ENCODE peak calls at places on chromosomes 4 and X, in four cellular contexts. M is fibroblast of lung, A is mucosa of descending colon, C is A549. E is an unnamed sample.

GRCh38 chr4:119597377-119597776 is 31.2 kb downstream of the PDE5A start:
- DNase-seq in M (peak), A (no peak), C (no peak), E (no peak)

GRCh38 chr4:8305851-8306361 is 36.4 kb downstream of the HTRA3 start:
- DNase-seq in M (no peak), A (no peak), C (no peak), E (peak)

GRCh38 chr4:96016615-96017299 is 176.9 kb downstream of the PDHA2 start:
- DNase-seq in M (peak), A (no peak), C (no peak), E (no peak)

GRCh38 chr4:78776729-78777555 is 792 bp downstream of the BMP2K start:
- DNase-seq in M (peak), A (peak), C (peak), E (peak)

GRCh38 chr4:167023359-167023925 is 210.9 kb downstream of the SPOCK3 start:
- DNase-seq in M (no peak), A (no peak), C (no peak), E (no peak)

GRCh38 chrX:11558972-11559371 is 106.7 kb downstream of the ARHGAP6 start:
- DNase-seq in M (no peak), A (peak), C (peak), E (no peak)

GRCh38 chr4:167100120-167100519 is 134.2 kb downstream of the SPOCK3 start:
- DNase-seq in M (peak), A (no peak), C (no peak), E (no peak)

GRCh38 chr4:153676984-153677383 is 7.1 kb upstream of the TLR2 start:
- DNase-seq in M (peak), A (no peak), C (no peak), E (no peak)

GRCh38 chr4:10015140-10015753 is 6.0 kb downstream of the SLC2A9 start:
- DNase-seq in M (peak), A (peak), C (no peak), E (no peak)

GRCh38 chr4:36255575-36255974 is 11.3 kb upstream of the ARAP2 start:
- DNase-seq in M (no peak), A (peak), C (no peak), E (no peak)

GRCh38 chr4:87677731-87678130 is 27.7 kb downstream of the DMP1 start:
- DNase-seq in M (no peak), A (no peak), C (no peak), E (no peak)

GRCh38 chr4:8849266-8850073 is 22.2 kb downstream of the HMX1 start:
- DNase-seq in M (no peak), A (no peak), C (no peak), E (peak)

GRCh38 chr4:160848901-160849735 is 1314.7 kb downstream of the FSTL5 start:
- DNase-seq in M (peak), A (no peak), C (no peak), E (no peak)

GRCh38 chrX:122218666-122219065 is 965.4 kb upstream of the GRIA3 start:
- DNase-seq in M (peak), A (no peak), C (no peak), E (no peak)

GRCh38 chr4:18214656-18215055 is 193.1 kb upstream of the LCORL start:
- DNase-seq in M (no peak), A (no peak), C (no peak), E (no peak)

GRCh38 chr4:18213576-18214198 is 192.1 kb upstream of the LCORL start:
- DNase-seq in M (no peak), A (no peak), C (no peak), E (no peak)

GRCh38 chr4:18203936-18204335 is 182.4 kb upstream of the LCORL start:
- DNase-seq in M (no peak), A (no peak), C (no peak), E (no peak)

GRCh38 chr4:18209448-18209847 is 187.9 kb upstream of the LCORL start:
- DNase-seq in M (no peak), A (no peak), C (no peak), E (no peak)
- TF ChIP-seq CTCF in M (no peak), A (no peak), C (no peak), E (no peak)

DNA sequence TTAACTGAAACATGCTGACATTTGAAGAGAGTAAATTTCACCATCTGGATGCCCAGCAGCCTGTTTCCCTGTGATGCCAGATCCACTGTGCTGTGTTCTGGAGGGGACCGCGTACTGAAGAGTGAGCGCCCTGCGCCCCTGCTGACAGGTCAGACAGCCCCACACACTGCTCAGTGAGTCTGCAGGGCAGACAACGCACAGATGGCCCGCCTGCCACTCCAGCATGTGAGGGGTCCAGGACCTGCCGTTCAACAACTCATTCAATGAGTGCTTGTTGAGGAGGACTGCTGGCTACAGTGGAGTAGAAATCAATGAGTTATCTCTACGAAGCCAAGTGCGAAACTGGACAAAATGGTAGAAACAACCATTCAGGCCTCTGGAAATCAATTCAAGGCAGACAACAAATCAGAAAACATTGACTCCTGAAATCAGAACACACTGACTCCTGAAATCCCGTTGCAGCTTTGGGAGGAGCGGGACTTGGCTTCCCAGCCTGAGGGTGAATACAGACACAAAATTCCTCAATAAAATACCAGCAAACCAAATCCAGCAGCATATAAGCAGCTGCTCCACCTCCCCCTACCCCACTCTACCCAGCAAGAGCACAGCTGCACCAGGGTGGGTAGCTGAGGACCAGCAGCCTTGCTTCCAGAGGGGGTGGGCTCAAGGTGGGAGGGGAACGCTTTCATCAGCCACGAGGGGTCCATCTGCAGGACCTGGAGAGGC is 49.4 kb downstream of the FGFRL1 start:
- DNase-seq in M (no peak), A (no peak), C (no peak), E (no peak)
- TF ChIP-seq CTCF in M (no peak), A (no peak), C (no peak), E (no peak)

DNA sequence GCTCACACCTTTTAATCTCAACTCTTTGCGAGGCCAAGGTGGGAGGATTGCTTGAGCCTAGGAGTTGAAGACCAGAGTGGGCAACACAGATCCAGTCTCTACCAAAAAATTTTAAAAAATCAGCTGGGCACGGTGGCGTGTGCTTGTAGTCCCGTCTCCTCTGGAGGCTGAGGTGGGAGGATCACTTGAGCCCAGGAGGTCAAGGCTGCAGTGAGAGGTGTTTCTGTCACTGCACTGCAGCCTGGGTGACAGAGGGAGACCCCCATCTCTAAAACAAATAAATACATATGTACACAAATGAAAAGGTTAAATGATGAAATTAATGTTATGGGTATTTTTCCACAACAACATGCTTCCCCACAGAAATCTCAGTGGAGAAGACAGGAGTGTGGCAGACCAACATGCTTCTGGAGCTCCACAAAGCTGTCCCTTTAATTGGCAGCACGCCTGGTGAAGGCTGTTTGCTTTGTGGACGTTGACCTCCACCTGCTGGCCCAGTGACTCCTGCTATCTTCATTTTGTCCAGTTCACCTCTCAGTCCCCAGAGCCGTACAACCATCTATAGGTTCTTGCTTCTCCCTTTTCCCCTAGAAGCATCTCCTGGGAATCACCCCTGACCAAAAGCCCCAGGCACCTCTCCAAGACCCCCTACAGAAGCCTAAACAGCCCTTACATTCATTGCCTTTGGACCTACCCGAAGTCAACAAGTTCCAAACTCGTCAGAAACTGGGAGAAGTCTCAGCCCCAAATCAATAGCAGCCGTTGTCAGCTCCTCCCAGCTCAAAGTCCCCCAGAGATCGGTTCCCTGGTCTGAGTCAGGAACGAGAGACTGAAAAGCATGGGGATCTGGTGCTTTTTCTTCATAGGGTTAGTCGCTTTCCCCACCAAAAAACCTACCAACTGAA is 36.4 kb upstream of the CD99 start:
- DNase-seq in M (no peak), A (peak), C (peak), E (no peak)
- TF ChIP-seq CTCF in M (no peak), A (no peak), C (peak), E (no peak)

DNA sequence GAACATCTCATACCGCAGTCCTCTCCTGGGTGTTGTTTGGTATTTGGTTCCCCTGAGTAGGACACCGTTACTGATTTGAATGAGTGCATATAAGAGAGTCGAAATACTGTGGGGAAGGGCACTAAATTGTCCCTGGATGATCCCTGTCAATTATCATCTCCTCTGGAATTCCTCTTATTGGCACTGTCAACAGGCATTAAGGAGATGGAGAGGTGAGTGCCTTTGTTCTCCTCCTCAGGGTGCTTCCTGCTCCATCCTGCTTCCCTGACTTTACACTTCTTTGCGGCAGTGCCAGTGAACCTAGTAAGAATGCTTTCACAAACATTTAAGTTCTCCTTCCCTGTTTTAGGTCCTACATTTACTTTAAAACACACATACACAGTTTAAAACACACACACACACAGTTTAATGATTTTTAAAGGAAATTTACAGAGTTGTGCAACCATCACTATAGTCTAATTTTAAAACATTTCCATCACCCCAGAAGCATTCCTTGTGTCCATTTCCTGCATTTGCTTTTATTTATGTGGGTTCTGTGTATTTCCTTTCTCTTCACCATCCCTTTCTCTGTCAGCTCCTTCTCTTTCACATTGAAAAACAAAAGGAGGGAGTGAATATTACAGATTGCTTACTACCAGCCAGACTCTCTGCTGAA is 20.9 kb upstream of the ZRSR2 start:
- DNase-seq in M (no peak), A (no peak), C (no peak), E (no peak)
- TF ChIP-seq CTCF in M (no peak), A (no peak), C (no peak), E (no peak)

DNA sequence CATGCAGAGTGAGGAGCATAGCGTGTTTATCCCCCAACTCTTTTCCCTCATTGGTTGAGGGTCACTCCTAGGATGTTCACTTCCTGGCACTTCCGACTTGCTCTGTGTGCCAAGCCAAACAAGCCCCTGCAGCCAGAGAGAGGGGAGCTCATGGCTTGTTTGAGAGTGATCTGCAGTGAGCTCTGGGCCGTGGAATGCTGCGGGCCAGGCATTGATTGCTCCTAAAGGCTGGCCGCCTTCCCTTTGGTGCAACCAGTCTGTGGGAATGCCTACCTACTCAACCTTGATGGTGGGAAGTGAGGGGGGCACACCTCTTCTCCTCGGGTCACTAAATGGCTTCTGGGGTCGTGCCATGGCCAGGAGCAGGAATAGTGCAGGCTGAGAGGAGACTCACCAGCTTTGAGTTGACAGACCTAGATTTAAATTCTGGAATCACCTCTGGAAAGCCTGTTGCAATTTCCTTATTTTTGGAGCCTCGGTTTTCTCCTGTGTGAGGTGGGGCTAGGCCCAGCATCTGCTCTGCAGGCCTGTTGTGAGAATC is 152.0 kb upstream of the STX18 start:
- DNase-seq in M (no peak), A (no peak), C (no peak), E (no peak)
- TF ChIP-seq CTCF in M (no peak), A (no peak), C (no peak), E (no peak)

GRCh38 chrX:97175147-97175546 is 291.4 kb downstream of the RPA4 start:
- DNase-seq in M (no peak), A (no peak), C (no peak), E (no peak)
- TF ChIP-seq CTCF in M (no peak), A (no peak), C (no peak), E (no peak)

DNA sequence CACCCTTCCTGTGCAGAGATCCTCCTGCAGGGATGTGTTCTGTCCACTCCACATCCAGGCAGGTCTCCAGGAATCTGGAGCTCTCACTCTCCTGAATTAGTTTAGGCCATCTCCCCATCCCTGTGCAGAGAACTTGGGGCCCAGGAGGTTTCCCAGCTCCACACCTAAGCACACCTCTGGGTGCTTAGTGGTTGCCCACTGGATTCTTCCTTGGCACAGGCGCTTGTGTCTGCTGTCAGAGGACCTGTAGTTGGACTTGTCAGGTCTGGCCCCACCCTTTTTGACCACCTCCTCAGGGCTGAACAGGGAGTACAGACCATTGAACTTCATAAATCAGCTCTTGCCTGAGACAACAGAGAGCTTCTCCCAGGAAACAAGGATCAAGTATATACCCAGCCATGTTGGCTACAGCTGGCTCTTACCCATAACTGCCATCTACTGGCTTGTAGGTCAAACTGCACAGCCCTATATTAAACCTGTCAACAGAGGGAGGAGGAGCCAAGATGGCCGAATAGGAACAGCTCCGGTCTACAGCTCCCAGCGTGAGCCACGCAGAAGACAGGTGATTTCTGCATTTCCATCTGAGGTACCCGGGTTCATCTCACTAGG is 275.5 kb downstream of the PPARGC1A start:
- DNase-seq in M (peak), A (no peak), C (peak), E (no peak)
- TF ChIP-seq CTCF in M (peak), A (no peak), C (no peak), E (no peak)